ENCODE peak calls at places on chromosomes 7 and 10, in nine cellular contexts. N, R, X, W, F, B, V, Z and T are unnamed samples. For H3K4me1, the result is how much of the 10 kb centered on the place peaks cover.

GRCh38 chr7:107538001-107538400 is 25.7 kb downstream of the COG5 start:
- DNase-seq in N (no peak), R (peak), X (no peak), W (no peak), F (no peak), B (peak), V (no peak), Z (no peak), T (no peak)

GRCh38 chr10:114879541-114880158 is 58.1 kb downstream of the FHIP2A start:
- DNase-seq in N (peak), R (peak), X (no peak), W (no peak), F (peak), B (no peak), V (peak), Z (no peak), T (no peak)

GRCh38 chr10:71045188-71045841 is 156.9 kb upstream of the PCBD1 start:
- DNase-seq in N (no peak), R (peak), X (no peak), W (no peak), F (no peak), B (no peak), V (no peak), Z (peak), T (peak)

GRCh38 chr7:149569025-149569725 is 71.6 kb upstream of the ZNF746 start:
- DNase-seq in N (no peak), R (no peak), X (no peak), W (no peak), F (peak), B (no peak), V (no peak), Z (no peak), T (no peak)

GRCh38 chr7:84637568-84638338 is 443.2 kb upstream of the SEMA3A start:
- DNase-seq in N (no peak), R (no peak), X (no peak), W (no peak), F (peak), B (no peak), V (no peak), Z (no peak), T (no peak)

GRCh38 chr7:37705976-37706375 is 22.4 kb downstream of the GPR141 start:
- DNase-seq in N (no peak), R (no peak), X (no peak), W (no peak), F (no peak), B (no peak), V (no peak), Z (no peak), T (no peak)

GRCh38 chr10:61899045-61899444 is 2.5 kb upstream of the ARID5B start:
- DNase-seq in N (no peak), R (no peak), X (no peak), W (no peak), F (peak), B (no peak), V (no peak), Z (no peak), T (no peak)

GRCh38 chr10:77290528-77291155 is 347.0 kb downstream of the KCNMA1 start:
- DNase-seq in N (peak), R (no peak), X (no peak), W (no peak), F (peak), B (no peak), V (no peak), Z (no peak), T (no peak)

GRCh38 chr7:40579401-40579800 is 444.6 kb downstream of the SUGCT start:
- DNase-seq in N (no peak), R (no peak), X (no peak), W (no peak), F (peak), B (no peak), V (no peak), Z (no peak), T (no peak)

GRCh38 chr7:142063551-142064442 is 47.7 kb upstream of the MGAM2 start:
- DNase-seq in N (no peak), R (no peak), X (no peak), W (no peak), F (no peak), B (no peak), V (no peak), Z (no peak), T (no peak)

GRCh38 chr7:140196361-140197217 is 19.8 kb upstream of the KDM7A start:
- DNase-seq in N (no peak), R (peak), X (no peak), W (no peak), F (peak), B (no peak), V (no peak), Z (no peak), T (no peak)

GRCh38 chr10:80472234-80473095 is 18.4 kb downstream of the TSPAN14 start:
- DNase-seq in N (no peak), R (no peak), X (no peak), W (no peak), F (peak), B (no peak), V (no peak), Z (no peak), T (no peak)

GRCh38 chr10:108346066-108346465 is 1181.6 kb upstream of the SORCS1 start:
- DNase-seq in N (no peak), R (no peak), X (no peak), W (no peak), F (no peak), B (no peak), V (no peak), Z (no peak), T (no peak)

GRCh38 chr7:36301914-36302771 is 87.5 kb upstream of the ANLN start:
- DNase-seq in N (no peak), R (no peak), X (no peak), W (no peak), F (no peak), B (peak), V (no peak), Z (no peak), T (peak)

GRCh38 chr10:79223346-79224048 is 123.8 kb upstream of the PPIF start:
- DNase-seq in N (no peak), R (peak), X (no peak), W (no peak), F (peak), B (peak), V (no peak), Z (no peak), T (peak)

GRCh38 chr7:71865169-71865568 is 547.0 kb downstream of the CALN1 start:
- DNase-seq in N (no peak), R (no peak), X (no peak), W (no peak), F (no peak), B (no peak), V (no peak), Z (no peak), T (no peak)

GRCh38 chr7:27435461-27435860 is 192.9 kb downstream of the EVX1 start:
- DNase-seq in N (no peak), R (no peak), X (no peak), W (no peak), F (peak), B (no peak), V (no peak), Z (no peak), T (no peak)

GRCh38 chr7:70271617-70272081 is 673.4 kb downstream of the AUTS2 start:
- DNase-seq in N (no peak), R (no peak), X (peak), W (no peak), F (no peak), B (no peak), V (no peak), Z (no peak), T (no peak)

GRCh38 chr7:83301416-83301815 is 138.7 kb upstream of the PCLO start:
- DNase-seq in N (no peak), R (no peak), X (no peak), W (no peak), F (no peak), B (no peak), V (no peak), Z (no peak), T (no peak)

GRCh38 chr7:70693690-70694356 is 438.1 kb upstream of the GALNT17 start:
- DNase-seq in N (no peak), R (peak), X (peak), W (no peak), F (peak), B (peak), V (no peak), Z (peak), T (peak)

GRCh38 chr10:33721509-33721908 is 387.0 kb upstream of the NRP1 start:
- DNase-seq in N (no peak), R (no peak), X (no peak), W (no peak), F (no peak), B (no peak), V (no peak), Z (no peak), T (no peak)

DNA sequence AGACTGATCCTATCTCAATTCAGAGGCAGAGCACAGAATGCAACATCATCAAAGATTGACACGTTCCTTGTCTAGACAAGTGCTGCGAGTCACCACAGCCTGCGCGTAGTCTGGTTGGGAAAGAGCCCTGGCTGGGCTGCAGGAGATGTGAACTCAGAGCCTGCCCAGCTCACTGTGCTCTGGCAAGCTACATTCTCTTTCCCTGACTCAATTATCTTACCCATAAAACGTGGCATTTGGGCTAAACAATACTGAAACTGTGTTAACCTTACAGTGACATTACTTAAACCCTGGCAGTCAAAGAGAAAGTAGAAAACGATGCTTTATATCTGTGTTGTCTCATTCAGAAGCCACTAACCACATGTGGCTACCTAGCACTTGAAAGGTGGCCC is 55.5 kb upstream of the FRMD4A start:
- DNase-seq in N (no peak), R (no peak), X (no peak), W (no peak), F (peak), B (no peak), V (no peak), Z (no peak), T (no peak)
- H3K4me1 ChIP-seq in N (under half), R (under half), X (under half), W (under half), F (under half), B (under half), V (under half), Z (under half), T (under half)

DNA sequence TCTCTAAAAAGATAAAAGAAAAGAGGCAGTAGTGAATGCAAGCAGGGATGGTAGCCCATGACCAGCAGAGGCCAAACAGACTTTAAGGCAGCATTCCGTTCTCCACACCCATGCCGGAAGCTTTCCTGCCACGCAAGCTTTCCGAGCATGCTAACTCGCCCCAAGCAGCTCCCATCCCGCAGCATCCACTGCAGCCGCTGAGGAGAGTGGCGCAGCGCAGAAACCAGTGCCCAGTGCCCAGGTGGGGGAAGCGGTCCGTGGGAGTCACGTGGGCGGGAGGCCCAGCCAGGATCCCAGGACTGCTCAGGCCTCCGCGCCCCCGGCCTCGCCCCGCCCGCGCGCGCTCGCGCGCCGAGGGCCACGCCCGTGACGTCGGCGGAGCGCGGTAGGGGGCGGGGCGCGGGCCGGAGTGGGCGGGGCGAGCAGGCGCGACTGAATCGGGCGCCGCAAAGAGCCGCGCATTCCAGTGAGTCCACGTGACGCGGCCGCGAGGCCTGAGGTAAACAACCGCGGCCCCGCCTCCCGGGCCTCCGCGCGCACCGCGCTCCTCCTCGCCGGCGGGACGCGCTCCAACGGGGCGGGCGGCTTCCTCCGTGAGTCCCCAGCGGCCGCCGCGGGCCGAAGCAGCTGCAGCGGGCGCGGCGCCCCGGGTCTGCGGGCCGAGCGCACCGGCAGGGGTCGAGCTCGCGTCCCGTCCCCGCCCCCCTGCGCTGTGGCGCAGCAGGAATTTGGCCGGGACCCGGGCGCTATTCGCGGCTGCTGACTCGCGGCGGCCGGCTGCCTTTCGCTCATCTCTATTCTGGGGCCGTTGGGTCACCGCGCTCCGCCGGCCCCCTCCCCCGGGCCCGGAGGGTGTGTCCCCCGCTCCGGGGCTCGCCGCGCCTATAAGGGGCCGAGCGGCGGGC is at the start of gene OTUD1:
- DNase-seq in N (peak), R (peak), X (peak), W (peak), F (peak), B (peak), V (peak), Z (peak), T (peak)
- TF ChIP-seq CTCF in N (no peak), R (no peak), X (no peak), W (no peak), F (peak), B (peak), V (no peak), Z (no peak), T (peak)

GRCh38 chr10:102435529-102436233 is 3.3 kb upstream of the CUEDC2 start:
- DNase-seq in N (no peak), R (no peak), X (no peak), W (no peak), F (no peak), B (no peak), V (no peak), Z (no peak), T (peak)
- TF ChIP-seq POLR2A in N (no peak), R (no peak), X (no peak), W (no peak), F (no peak), B (no peak), V (no peak), Z (no peak), T (no peak)

GRCh38 chr7:86953653-86954336 is 105.7 kb downstream of the ELAPOR2 start:
- DNase-seq in N (no peak), R (no peak), X (no peak), W (no peak), F (no peak), B (no peak), V (no peak), Z (no peak), T (no peak)
- H3K4me1 ChIP-seq in N (under half), R (under half), X (under half), W (under half), F (under half), B (under half), V (under half), Z (under half), T (under half)